ENCODE peak calls at places on chromosome 4, in five cellular contexts. One of them, this sample, is unnamed.

GRCh38 chr4:47639531-47639930 is 154.5 kb downstream of the ATP10D start:
- DNase-seq in Jurkat, Clone E6-1: no peak
- DNase-seq in CD8-positive, alpha-beta T cell: no peak
- DNase-seq in heart left ventricle: no peak
- DNase-seq in stomach: no peak
- DNase-seq in this sample: peak

GRCh38 chr4:152209772-152210493 is 326.0 kb downstream of the FBXW7 start:
- DNase-seq in Jurkat, Clone E6-1: no peak
- DNase-seq in CD8-positive, alpha-beta T cell: no peak
- DNase-seq in heart left ventricle: no peak
- DNase-seq in stomach: no peak
- DNase-seq in this sample: no peak

GRCh38 chr4:57147335-57148060 is 37.3 kb upstream of the IGFBP7 start:
- DNase-seq in Jurkat, Clone E6-1: no peak
- DNase-seq in CD8-positive, alpha-beta T cell: no peak
- DNase-seq in heart left ventricle: no peak
- DNase-seq in stomach: no peak
- DNase-seq in this sample: no peak

GRCh38 chr4:106355193-106355592 is 13.4 kb downstream of the GIMD1 start:
- DNase-seq in Jurkat, Clone E6-1: no peak
- DNase-seq in CD8-positive, alpha-beta T cell: no peak
- DNase-seq in heart left ventricle: peak
- DNase-seq in stomach: no peak
- DNase-seq in this sample: no peak

GRCh38 chr4:80305466-80305865 is 30.1 kb upstream of the CFAP299 start:
- DNase-seq in Jurkat, Clone E6-1: no peak
- DNase-seq in CD8-positive, alpha-beta T cell: no peak
- DNase-seq in heart left ventricle: no peak
- DNase-seq in stomach: no peak
- DNase-seq in this sample: no peak

GRCh38 chr4:27357283-27357682 is 496.6 kb downstream of the STIM2 start:
- DNase-seq in Jurkat, Clone E6-1: no peak
- DNase-seq in CD8-positive, alpha-beta T cell: no peak
- DNase-seq in heart left ventricle: no peak
- DNase-seq in stomach: no peak
- DNase-seq in this sample: no peak

GRCh38 chr4:71009796-71010588 is 16.5 kb downstream of the DCK start:
- DNase-seq in Jurkat, Clone E6-1: peak
- DNase-seq in CD8-positive, alpha-beta T cell: no peak
- DNase-seq in heart left ventricle: no peak
- DNase-seq in stomach: no peak
- DNase-seq in this sample: peak

GRCh38 chr4:176443646-176444409 is 124.1 kb downstream of the SPCS3 start:
- DNase-seq in Jurkat, Clone E6-1: no peak
- DNase-seq in CD8-positive, alpha-beta T cell: no peak
- DNase-seq in heart left ventricle: no peak
- DNase-seq in stomach: no peak
- DNase-seq in this sample: no peak

GRCh38 chr4:151933122-151933827 is 172.5 kb upstream of the GATB start:
- DNase-seq in Jurkat, Clone E6-1: no peak
- DNase-seq in CD8-positive, alpha-beta T cell: no peak
- DNase-seq in heart left ventricle: peak
- DNase-seq in stomach: no peak
- DNase-seq in this sample: peak

GRCh38 chr4:20778896-20779295 is 78.6 kb downstream of the PACRGL start:
- DNase-seq in Jurkat, Clone E6-1: no peak
- DNase-seq in CD8-positive, alpha-beta T cell: no peak
- DNase-seq in heart left ventricle: no peak
- DNase-seq in stomach: no peak
- DNase-seq in this sample: no peak

GRCh38 chr4:53480909-53481308 is 103.5 kb downstream of the FIP1L1 start:
- DNase-seq in Jurkat, Clone E6-1: no peak
- DNase-seq in CD8-positive, alpha-beta T cell: no peak
- DNase-seq in heart left ventricle: no peak
- DNase-seq in stomach: no peak
- DNase-seq in this sample: no peak
- H3K4me3 ChIP-seq in Jurkat, Clone E6-1: no peak
- H3K4me3 ChIP-seq in CD8-positive, alpha-beta T cell: no peak
- H3K4me3 ChIP-seq in heart left ventricle: no peak
- H3K4me3 ChIP-seq in stomach: no peak
- H3K4me3 ChIP-seq in this sample: no peak

GRCh38 chr4:61886180-61886579 is 686.1 kb downstream of the ADGRL3 start:
- DNase-seq in Jurkat, Clone E6-1: no peak
- DNase-seq in CD8-positive, alpha-beta T cell: no peak
- DNase-seq in heart left ventricle: no peak
- DNase-seq in stomach: no peak
- DNase-seq in this sample: peak
- H3K4me3 ChIP-seq in Jurkat, Clone E6-1: no peak
- H3K4me3 ChIP-seq in CD8-positive, alpha-beta T cell: no peak
- H3K4me3 ChIP-seq in heart left ventricle: no peak
- H3K4me3 ChIP-seq in stomach: no peak
- H3K4me3 ChIP-seq in this sample: no peak

DNA sequence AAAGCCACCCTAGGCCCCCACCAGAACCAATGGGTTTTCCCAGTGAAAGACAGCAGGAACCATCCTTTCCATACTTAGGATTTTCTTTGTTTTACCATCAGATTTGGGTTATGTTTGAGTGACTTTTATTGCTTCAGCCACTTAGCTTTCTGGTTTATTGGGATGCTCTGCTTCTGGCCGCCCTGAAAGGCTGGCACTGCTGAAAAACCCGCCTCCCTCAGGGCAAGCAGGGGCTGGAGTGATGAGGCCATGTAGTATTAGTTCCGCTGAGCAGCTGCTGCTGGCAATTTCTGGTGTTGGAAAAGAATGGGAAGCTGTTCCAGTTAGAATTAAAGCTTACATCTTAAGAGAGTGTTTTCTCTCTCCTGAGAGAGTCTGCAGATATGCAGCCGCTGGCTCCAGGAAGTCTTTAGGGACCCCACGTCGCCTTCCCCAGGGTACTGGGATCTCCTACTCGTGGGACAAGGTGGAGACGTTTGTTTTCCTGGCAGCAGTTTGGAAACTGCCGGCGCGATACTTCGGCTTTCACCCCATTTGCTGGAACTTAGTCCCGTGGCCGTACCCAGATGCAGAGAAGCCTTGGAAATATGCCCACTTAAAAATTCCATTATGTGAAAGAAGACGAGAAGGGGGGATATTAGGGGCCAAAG is 72.4 kb downstream of the TMEM131L start:
- DNase-seq in Jurkat, Clone E6-1: no peak
- DNase-seq in CD8-positive, alpha-beta T cell: no peak
- DNase-seq in heart left ventricle: no peak
- DNase-seq in stomach: no peak
- DNase-seq in this sample: no peak
- H3K4me3 ChIP-seq in Jurkat, Clone E6-1: no peak
- H3K4me3 ChIP-seq in CD8-positive, alpha-beta T cell: no peak
- H3K4me3 ChIP-seq in heart left ventricle: peak
- H3K4me3 ChIP-seq in stomach: peak
- H3K4me3 ChIP-seq in this sample: no peak

GRCh38 chr4:139943277-139943676 is 210.7 kb downstream of the MAML3 start:
- DNase-seq in Jurkat, Clone E6-1: no peak
- DNase-seq in CD8-positive, alpha-beta T cell: no peak
- DNase-seq in heart left ventricle: no peak
- DNase-seq in stomach: no peak
- DNase-seq in this sample: no peak
- H3K4me3 ChIP-seq in Jurkat, Clone E6-1: no peak
- H3K4me3 ChIP-seq in CD8-positive, alpha-beta T cell: no peak
- H3K4me3 ChIP-seq in heart left ventricle: no peak
- H3K4me3 ChIP-seq in stomach: no peak
- H3K4me3 ChIP-seq in this sample: no peak

DNA sequence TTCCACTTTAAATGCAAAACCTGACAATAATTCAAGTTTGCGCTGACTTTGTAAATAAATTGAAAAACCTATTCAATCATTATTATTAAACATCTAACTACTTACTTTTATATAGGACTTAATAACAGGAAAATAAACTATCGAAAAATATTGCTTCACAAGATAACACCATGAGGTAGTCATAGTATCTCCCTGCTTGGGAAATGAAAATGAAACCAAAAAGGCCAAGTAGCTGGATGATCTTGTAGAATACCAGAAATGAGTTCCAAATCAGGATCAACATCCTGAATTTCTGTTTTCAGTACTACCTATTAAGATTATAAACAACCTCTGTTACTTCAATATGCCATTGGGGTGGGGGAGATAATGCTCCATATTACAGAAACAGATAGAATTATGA is 58.9 kb downstream of the CHIC2 start:
- DNase-seq in Jurkat, Clone E6-1: no peak
- DNase-seq in CD8-positive, alpha-beta T cell: no peak
- DNase-seq in heart left ventricle: no peak
- DNase-seq in stomach: no peak
- DNase-seq in this sample: no peak
- H3K4me3 ChIP-seq in Jurkat, Clone E6-1: no peak
- H3K4me3 ChIP-seq in CD8-positive, alpha-beta T cell: no peak
- H3K4me3 ChIP-seq in heart left ventricle: peak
- H3K4me3 ChIP-seq in stomach: no peak
- H3K4me3 ChIP-seq in this sample: no peak

GRCh38 chr4:76061977-76062376 is 12.5 kb upstream of the ART3 start:
- DNase-seq in Jurkat, Clone E6-1: no peak
- DNase-seq in CD8-positive, alpha-beta T cell: no peak
- DNase-seq in heart left ventricle: no peak
- DNase-seq in stomach: no peak
- DNase-seq in this sample: peak
- H3K4me3 ChIP-seq in Jurkat, Clone E6-1: no peak
- H3K4me3 ChIP-seq in CD8-positive, alpha-beta T cell: no peak
- H3K4me3 ChIP-seq in heart left ventricle: no peak
- H3K4me3 ChIP-seq in stomach: no peak
- H3K4me3 ChIP-seq in this sample: no peak